ENCODE peak calls at places on chromosomes 3 and 15, in ten cellular contexts. One of them, this sample, is unnamed.
A peak's percentile ranks its signal among the peaks of the same experiment; 100 is the strongest.

GRCh38 chr3:183862610-183863009 is 22.1 kb downstream of the PARL start:
- DNase-seq in heart right ventricle: no peak
- DNase-seq in K562: no peak
- DNase-seq in IMR-90: no peak
- DNase-seq in activated B cell treated with CpG ODN at 0.5 μM for 24 hours: no peak
- DNase-seq in GM13976: no peak
- DNase-seq in progenitor cell of endocrine pancreas: no peak
- DNase-seq in upper lobe of right lung: no peak
- DNase-seq in adrenal gland: no peak
- DNase-seq in fibroblast of lung: no peak
- DNase-seq in this sample: no peak

GRCh38 chr15:96324192-96324895 is 6.2 kb upstream of the NR2F2 start:
- DNase-seq in heart right ventricle: no peak
- DNase-seq in K562: peak; percentile 58
- DNase-seq in IMR-90: peak; percentile 54
- DNase-seq in activated B cell treated with CpG ODN at 0.5 μM for 24 hours: no peak
- DNase-seq in GM13976: no peak
- DNase-seq in progenitor cell of endocrine pancreas: no peak
- DNase-seq in upper lobe of right lung: no peak
- DNase-seq in adrenal gland: peak; percentile 32
- DNase-seq in fibroblast of lung: peak; percentile 69
- DNase-seq in this sample: peak; percentile 10

GRCh38 chr15:74380361-74381189 is 13.1 kb upstream of the CYP11A1 start:
- DNase-seq in heart right ventricle: no peak
- DNase-seq in K562: no peak
- DNase-seq in IMR-90: no peak
- DNase-seq in activated B cell treated with CpG ODN at 0.5 μM for 24 hours: no peak
- DNase-seq in GM13976: no peak
- DNase-seq in progenitor cell of endocrine pancreas: no peak
- DNase-seq in upper lobe of right lung: no peak
- DNase-seq in adrenal gland: no peak
- DNase-seq in fibroblast of lung: no peak
- DNase-seq in this sample: no peak

GRCh38 chr15:52652984-52653383 is 26.2 kb downstream of the ATOSA start:
- DNase-seq in heart right ventricle: no peak
- DNase-seq in K562: peak; percentile 10
- DNase-seq in IMR-90: peak; percentile 92
- DNase-seq in activated B cell treated with CpG ODN at 0.5 μM for 24 hours: no peak
- DNase-seq in GM13976: no peak
- DNase-seq in progenitor cell of endocrine pancreas: no peak
- DNase-seq in upper lobe of right lung: no peak
- DNase-seq in adrenal gland: no peak
- DNase-seq in fibroblast of lung: peak; percentile 91
- DNase-seq in this sample: no peak

GRCh38 chr3:94098487-94098886 is 35.6 kb downstream of the NSUN3 start:
- DNase-seq in heart right ventricle: no peak
- DNase-seq in K562: no peak
- DNase-seq in IMR-90: peak; percentile 5
- DNase-seq in activated B cell treated with CpG ODN at 0.5 μM for 24 hours: no peak
- DNase-seq in GM13976: no peak
- DNase-seq in progenitor cell of endocrine pancreas: no peak
- DNase-seq in upper lobe of right lung: no peak
- DNase-seq in adrenal gland: no peak
- DNase-seq in fibroblast of lung: no peak
- DNase-seq in this sample: no peak

GRCh38 chr3:62093025-62093424 is 280.3 kb downstream of the FEZF2 start:
- DNase-seq in heart right ventricle: no peak
- DNase-seq in K562: no peak
- DNase-seq in IMR-90: no peak
- DNase-seq in activated B cell treated with CpG ODN at 0.5 μM for 24 hours: no peak
- DNase-seq in GM13976: no peak
- DNase-seq in progenitor cell of endocrine pancreas: no peak
- DNase-seq in upper lobe of right lung: no peak
- DNase-seq in adrenal gland: no peak
- DNase-seq in fibroblast of lung: no peak
- DNase-seq in this sample: no peak

GRCh38 chr3:192929755-192930491 is 12.3 kb upstream of the MB21D2 start:
- DNase-seq in heart right ventricle: no peak
- DNase-seq in K562: no peak
- DNase-seq in IMR-90: no peak
- DNase-seq in activated B cell treated with CpG ODN at 0.5 μM for 24 hours: no peak
- DNase-seq in GM13976: no peak
- DNase-seq in progenitor cell of endocrine pancreas: no peak
- DNase-seq in upper lobe of right lung: no peak
- DNase-seq in adrenal gland: no peak
- DNase-seq in fibroblast of lung: peak; percentile 78
- DNase-seq in this sample: no peak

GRCh38 chr3:197216914-197217313 is 81.5 kb downstream of the DLG1 start:
- DNase-seq in heart right ventricle: no peak
- DNase-seq in K562: no peak
- DNase-seq in IMR-90: peak; percentile 54
- DNase-seq in activated B cell treated with CpG ODN at 0.5 μM for 24 hours: no peak
- DNase-seq in GM13976: no peak
- DNase-seq in progenitor cell of endocrine pancreas: no peak
- DNase-seq in upper lobe of right lung: no peak
- DNase-seq in adrenal gland: no peak
- DNase-seq in fibroblast of lung: peak; percentile 78
- DNase-seq in this sample: no peak

GRCh38 chr15:77239892-77240608 is 169.1 kb upstream of the TSPAN3 start:
- DNase-seq in heart right ventricle: no peak
- DNase-seq in K562: no peak
- DNase-seq in IMR-90: no peak
- DNase-seq in activated B cell treated with CpG ODN at 0.5 μM for 24 hours: no peak
- DNase-seq in GM13976: no peak
- DNase-seq in progenitor cell of endocrine pancreas: no peak
- DNase-seq in upper lobe of right lung: no peak
- DNase-seq in adrenal gland: no peak
- DNase-seq in fibroblast of lung: no peak
- DNase-seq in this sample: no peak

GRCh38 chr3:117439812-117440211 is 730.2 kb downstream of the TUSC7 start:
- DNase-seq in heart right ventricle: no peak
- DNase-seq in K562: no peak
- DNase-seq in IMR-90: peak; percentile 45
- DNase-seq in activated B cell treated with CpG ODN at 0.5 μM for 24 hours: no peak
- DNase-seq in GM13976: no peak
- DNase-seq in progenitor cell of endocrine pancreas: no peak
- DNase-seq in upper lobe of right lung: no peak
- DNase-seq in adrenal gland: peak; percentile 22
- DNase-seq in fibroblast of lung: peak; percentile 25
- DNase-seq in this sample: no peak
- TF ChIP-seq CTCF in heart right ventricle: no peak
- TF ChIP-seq CTCF in K562: no peak
- TF ChIP-seq CTCF in IMR-90: peak; percentile 59
- TF ChIP-seq CTCF in activated B cell treated with CpG ODN at 0.5 μM for 24 hours: no peak
- TF ChIP-seq CTCF in GM13976: no peak
- TF ChIP-seq CTCF in progenitor cell of endocrine pancreas: peak; percentile 53
- TF ChIP-seq CTCF in upper lobe of right lung: peak; percentile 47
- TF ChIP-seq CTCF in adrenal gland: peak; percentile 30
- TF ChIP-seq CTCF in fibroblast of lung: peak; percentile 49
- TF ChIP-seq CTCF in this sample: no peak

DNA sequence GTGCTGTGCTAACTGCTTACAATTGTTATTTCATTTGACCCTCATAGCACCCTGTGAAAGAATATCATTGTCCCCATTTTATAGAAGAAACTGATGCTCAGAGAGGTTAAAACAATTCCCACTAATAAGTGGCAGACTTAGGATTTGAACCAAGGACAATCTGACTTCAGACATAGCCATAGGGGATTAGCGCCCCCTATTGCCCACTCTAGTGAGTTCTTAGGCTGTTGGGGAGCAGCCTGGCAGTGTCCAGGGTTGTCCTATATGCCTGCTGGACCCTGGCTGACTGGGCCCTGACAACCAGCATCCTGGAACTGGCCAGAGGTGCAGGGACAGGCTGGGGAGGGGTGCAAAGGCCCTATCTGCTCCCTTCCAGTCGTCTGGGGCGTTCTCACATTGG is 15.4 kb downstream of the DPH3 start:
- DNase-seq in heart right ventricle: no peak
- DNase-seq in K562: peak; percentile 57
- DNase-seq in IMR-90: peak; percentile 50
- DNase-seq in activated B cell treated with CpG ODN at 0.5 μM for 24 hours: no peak
- DNase-seq in GM13976: peak; percentile 31
- DNase-seq in progenitor cell of endocrine pancreas: no peak
- DNase-seq in upper lobe of right lung: no peak
- DNase-seq in adrenal gland: no peak
- DNase-seq in fibroblast of lung: peak; percentile 20
- DNase-seq in this sample: no peak
- TF ChIP-seq CTCF in heart right ventricle: no peak
- TF ChIP-seq CTCF in K562: peak; percentile 53
- TF ChIP-seq CTCF in IMR-90: peak; percentile 49
- TF ChIP-seq CTCF in activated B cell treated with CpG ODN at 0.5 μM for 24 hours: no peak
- TF ChIP-seq CTCF in GM13976: peak; percentile 22
- TF ChIP-seq CTCF in progenitor cell of endocrine pancreas: peak; percentile 41
- TF ChIP-seq CTCF in upper lobe of right lung: peak; percentile 32
- TF ChIP-seq CTCF in adrenal gland: no peak
- TF ChIP-seq CTCF in fibroblast of lung: peak; percentile 28
- TF ChIP-seq CTCF in this sample: peak; percentile 49

GRCh38 chr15:38559908-38560307 is 4.7 kb downstream of the RASGRP1 start:
- DNase-seq in heart right ventricle: no peak
- DNase-seq in K562: no peak
- DNase-seq in IMR-90: no peak
- DNase-seq in activated B cell treated with CpG ODN at 0.5 μM for 24 hours: no peak
- DNase-seq in GM13976: no peak
- DNase-seq in progenitor cell of endocrine pancreas: no peak
- DNase-seq in upper lobe of right lung: no peak
- DNase-seq in adrenal gland: peak; percentile 15
- DNase-seq in fibroblast of lung: no peak
- DNase-seq in this sample: no peak

GRCh38 chr15:38564557-38565286 is at the start of gene RASGRP1:
- DNase-seq in heart right ventricle: peak; percentile 24
- DNase-seq in K562: peak; percentile 58
- DNase-seq in IMR-90: peak; percentile 56
- DNase-seq in activated B cell treated with CpG ODN at 0.5 μM for 24 hours: peak; percentile 82
- DNase-seq in GM13976: peak; percentile 87
- DNase-seq in progenitor cell of endocrine pancreas: peak; percentile 60
- DNase-seq in upper lobe of right lung: peak; percentile 88
- DNase-seq in adrenal gland: peak; percentile 58
- DNase-seq in fibroblast of lung: peak; percentile 61
- DNase-seq in this sample: peak; percentile 87

GRCh38 chr15:38563723-38564519 is 693 bp downstream of the RASGRP1 start:
- DNase-seq in heart right ventricle: peak; percentile 40
- DNase-seq in K562: peak; percentile 72
- DNase-seq in IMR-90: peak; percentile 35
- DNase-seq in activated B cell treated with CpG ODN at 0.5 μM for 24 hours: peak; percentile 87
- DNase-seq in GM13976: peak; percentile 85
- DNase-seq in progenitor cell of endocrine pancreas: peak; percentile 75
- DNase-seq in upper lobe of right lung: peak; percentile 91
- DNase-seq in adrenal gland: peak; percentile 68
- DNase-seq in fibroblast of lung: peak; percentile 37
- DNase-seq in this sample: peak; percentile 86

GRCh38 chr15:38560456-38560926 is 4.1 kb downstream of the RASGRP1 start:
- DNase-seq in heart right ventricle: no peak
- DNase-seq in K562: no peak
- DNase-seq in IMR-90: no peak
- DNase-seq in activated B cell treated with CpG ODN at 0.5 μM for 24 hours: no peak
- DNase-seq in GM13976: peak; percentile 30
- DNase-seq in progenitor cell of endocrine pancreas: no peak
- DNase-seq in upper lobe of right lung: no peak
- DNase-seq in adrenal gland: no peak
- DNase-seq in fibroblast of lung: no peak
- DNase-seq in this sample: peak; percentile 43

GRCh38 chr15:38562278-38562677 is 2.3 kb downstream of the RASGRP1 start:
- DNase-seq in heart right ventricle: no peak
- DNase-seq in K562: no peak
- DNase-seq in IMR-90: no peak
- DNase-seq in activated B cell treated with CpG ODN at 0.5 μM for 24 hours: no peak
- DNase-seq in GM13976: no peak
- DNase-seq in progenitor cell of endocrine pancreas: no peak
- DNase-seq in upper lobe of right lung: no peak
- DNase-seq in adrenal gland: no peak
- DNase-seq in fibroblast of lung: no peak
- DNase-seq in this sample: no peak
- TF ChIP-seq CTCF in heart right ventricle: no peak
- TF ChIP-seq CTCF in K562: no peak
- TF ChIP-seq CTCF in IMR-90: no peak
- TF ChIP-seq CTCF in activated B cell treated with CpG ODN at 0.5 μM for 24 hours: no peak
- TF ChIP-seq CTCF in GM13976: no peak
- TF ChIP-seq CTCF in progenitor cell of endocrine pancreas: no peak
- TF ChIP-seq CTCF in upper lobe of right lung: no peak
- TF ChIP-seq CTCF in adrenal gland: no peak
- TF ChIP-seq CTCF in fibroblast of lung: no peak
- TF ChIP-seq CTCF in this sample: no peak

GRCh38 chr15:60585743-60586708 is 107.1 kb upstream of the ICE2 start:
- DNase-seq in heart right ventricle: peak; percentile 71
- DNase-seq in K562: peak; percentile 72
- DNase-seq in IMR-90: peak; percentile 78
- DNase-seq in activated B cell treated with CpG ODN at 0.5 μM for 24 hours: no peak
- DNase-seq in GM13976: peak; percentile 48
- DNase-seq in progenitor cell of endocrine pancreas: peak; percentile 30
- DNase-seq in upper lobe of right lung: no peak
- DNase-seq in adrenal gland: peak; percentile 79
- DNase-seq in fibroblast of lung: peak; percentile 56
- DNase-seq in this sample: peak; percentile 65
- TF ChIP-seq CTCF in heart right ventricle: peak; percentile 74
- TF ChIP-seq CTCF in K562: peak; percentile 70
- TF ChIP-seq CTCF in IMR-90: peak; percentile 92
- TF ChIP-seq CTCF in activated B cell treated with CpG ODN at 0.5 μM for 24 hours: peak; percentile 79
- TF ChIP-seq CTCF in GM13976: peak; percentile 83
- TF ChIP-seq CTCF in progenitor cell of endocrine pancreas: peak; percentile 94
- TF ChIP-seq CTCF in upper lobe of right lung: peak; percentile 89
- TF ChIP-seq CTCF in adrenal gland: peak; percentile 90
- TF ChIP-seq CTCF in fibroblast of lung: peak; percentile 90
- TF ChIP-seq CTCF in this sample: peak; percentile 60

GRCh38 chr3:116614795-116615362 is 94.7 kb upstream of the TUSC7 start:
- DNase-seq in heart right ventricle: no peak
- DNase-seq in K562: no peak
- DNase-seq in IMR-90: peak; percentile 26
- DNase-seq in activated B cell treated with CpG ODN at 0.5 μM for 24 hours: no peak
- DNase-seq in GM13976: peak; percentile 6
- DNase-seq in progenitor cell of endocrine pancreas: no peak
- DNase-seq in upper lobe of right lung: no peak
- DNase-seq in adrenal gland: no peak
- DNase-seq in fibroblast of lung: peak; percentile 5
- DNase-seq in this sample: no peak
- TF ChIP-seq CTCF in heart right ventricle: no peak
- TF ChIP-seq CTCF in K562: no peak
- TF ChIP-seq CTCF in IMR-90: peak; percentile 35
- TF ChIP-seq CTCF in activated B cell treated with CpG ODN at 0.5 μM for 24 hours: no peak
- TF ChIP-seq CTCF in GM13976: no peak
- TF ChIP-seq CTCF in progenitor cell of endocrine pancreas: peak; percentile 63
- TF ChIP-seq CTCF in upper lobe of right lung: peak; percentile 33
- TF ChIP-seq CTCF in adrenal gland: peak; percentile 40
- TF ChIP-seq CTCF in fibroblast of lung: no peak
- TF ChIP-seq CTCF in this sample: no peak

DNA sequence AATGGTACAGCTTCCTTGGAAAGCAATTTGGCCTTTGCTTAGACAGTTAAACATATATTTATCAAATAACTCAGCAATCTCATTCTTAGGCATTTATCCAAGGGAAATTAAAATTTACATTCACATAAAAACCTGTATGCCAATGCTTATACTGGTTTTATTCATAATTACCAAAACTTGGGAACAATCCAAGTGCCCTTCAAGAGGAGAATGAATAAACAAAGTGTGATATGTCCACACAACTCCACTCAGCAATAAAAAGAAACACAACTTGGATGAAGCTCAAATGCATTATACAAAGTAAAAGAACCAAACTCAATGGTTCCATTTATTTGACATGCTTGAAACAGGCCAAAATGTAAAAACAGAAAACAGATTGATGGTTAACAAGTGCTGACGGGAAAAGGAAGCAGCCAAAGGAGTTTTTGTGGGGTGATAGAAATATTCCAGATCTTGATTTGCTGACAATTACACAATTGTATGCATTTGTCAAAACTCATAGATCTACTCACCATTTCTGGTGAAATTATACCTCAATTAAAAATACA is 23.6 kb downstream of the OCA2 start:
- DNase-seq in heart right ventricle: no peak
- DNase-seq in K562: no peak
- DNase-seq in IMR-90: no peak
- DNase-seq in activated B cell treated with CpG ODN at 0.5 μM for 24 hours: no peak
- DNase-seq in GM13976: no peak
- DNase-seq in progenitor cell of endocrine pancreas: no peak
- DNase-seq in upper lobe of right lung: no peak
- DNase-seq in adrenal gland: no peak
- DNase-seq in fibroblast of lung: no peak
- DNase-seq in this sample: no peak
- TF ChIP-seq CTCF in heart right ventricle: no peak
- TF ChIP-seq CTCF in K562: no peak
- TF ChIP-seq CTCF in IMR-90: no peak
- TF ChIP-seq CTCF in activated B cell treated with CpG ODN at 0.5 μM for 24 hours: no peak
- TF ChIP-seq CTCF in GM13976: no peak
- TF ChIP-seq CTCF in progenitor cell of endocrine pancreas: no peak
- TF ChIP-seq CTCF in upper lobe of right lung: no peak
- TF ChIP-seq CTCF in adrenal gland: no peak
- TF ChIP-seq CTCF in fibroblast of lung: no peak
- TF ChIP-seq CTCF in this sample: no peak